ENCODE peak calls at places on chromosomes 6 and 20, in five cellular contexts. N, F, C, U and Y are unnamed samples.

GRCh38 chr6:141598487-141598886 is 534.2 kb upstream of the GJE1 start:
- DNase-seq in N (no peak), C (no peak), U (no peak), F (peak), Y (peak)

GRCh38 chr20:10419550-10420133 is 14.4 kb downstream of the MKKS start:
- DNase-seq in F (peak), N (no peak), C (no peak), U (no peak), Y (no peak)

GRCh38 chr20:19456600-19457390 is 244.4 kb downstream of the SLC24A3 start:
- DNase-seq in F (no peak), C (no peak), U (no peak), N (no peak), Y (no peak)

GRCh38 chr6:43951756-43952675 is 175.2 kb downstream of the MRPL14 start:
- DNase-seq in N (no peak), U (no peak), F (no peak), C (no peak), Y (no peak)

GRCh38 chr6:149015224-149015876 is 268.5 kb downstream of the UST start:
- DNase-seq in F (peak), N (no peak), C (no peak), U (no peak), Y (peak)

GRCh38 chr6:46606318-46606717 is 46.3 kb downstream of the CYP39A1 start:
- DNase-seq in F (no peak), C (no peak), N (peak), U (no peak), Y (no peak)

GRCh38 chr6:151294561-151295101 is 54.9 kb downstream of the AKAP12 start:
- DNase-seq in U (no peak), F (peak), N (no peak), C (no peak), Y (no peak)

GRCh38 chr6:87737948-87738347 is 35.9 kb upstream of the AKIRIN2 start:
- DNase-seq in U (no peak), C (peak), F (no peak), N (no peak), Y (no peak)

GRCh38 chr6:90975741-90976140 is 388.9 kb upstream of the MAP3K7 start:
- DNase-seq in U (no peak), F (no peak), C (no peak), N (no peak), Y (no peak)

GRCh38 chr6:14129572-14129971 is 12.0 kb downstream of the CD83 start:
- DNase-seq in U (peak), C (peak), F (peak), N (peak), Y (peak)

GRCh38 chr6:9523462-9523861 is 891.4 kb downstream of the TFAP2A start:
- DNase-seq in C (no peak), U (no peak), F (peak), N (peak), Y (peak)

GRCh38 chr6:49072146-49072545 is 390.9 kb downstream of the MMUT start:
- DNase-seq in C (no peak), N (no peak), F (no peak), U (no peak), Y (no peak)

GRCh38 chr6:146886587-146887446 is 288.0 kb downstream of the ADGB start:
- DNase-seq in N (no peak), U (no peak), C (no peak), F (no peak), Y (no peak)

GRCh38 chr6:104418839-104419238 is 440.9 kb downstream of the HACE1 start:
- DNase-seq in N (no peak), F (no peak), C (no peak), U (no peak), Y (no peak)

GRCh38 chr6:83613378-83613777 is 95.5 kb downstream of the SNAP91 start:
- DNase-seq in F (no peak), N (peak), C (no peak), U (no peak), Y (no peak)

GRCh38 chr6:1390805-1391511 is 1.6 kb downstream of the FOXF2 start:
- DNase-seq in F (peak), C (no peak), N (no peak), U (no peak), Y (peak)

GRCh38 chr6:37175332-37176267 is 5.6 kb downstream of the PIM1 start:
- DNase-seq in N (no peak), F (no peak), C (peak), U (no peak), Y (no peak)

GRCh38 chr6:156575361-156575760 is 201.8 kb upstream of the ARID1B start:
- DNase-seq in F (no peak), C (no peak), N (no peak), U (no peak), Y (no peak)

GRCh38 chr6:32210191-32210601 is 13.7 kb downstream of the NOTCH4 start:
- DNase-seq in N (no peak), F (no peak), U (no peak), C (no peak), Y (no peak)

GRCh38 chr20:19692685-19693119 is 65.4 kb upstream of the RIN2 start:
- DNase-seq in F (peak), U (peak), N (peak), C (peak), Y (peak)

GRCh38 chr6:17336425-17336824 is 55.3 kb downstream of the RBM24 start:
- DNase-seq in U (no peak), C (no peak), N (no peak), F (peak), Y (peak)

GRCh38 chr6:142223938-142224337 is 76.9 kb downstream of the VTA1 start:
- DNase-seq in U (no peak), C (no peak), N (no peak), F (no peak), Y (no peak)

GRCh38 chr6:168247456-168248147 is 72.0 kb downstream of the DACT2 start:
- DNase-seq in U (no peak), F (no peak), N (no peak), C (no peak), Y (peak)

GRCh38 chr6:90885611-90886056 is 298.8 kb upstream of the MAP3K7 start:
- DNase-seq in N (no peak), F (no peak), U (no peak), C (no peak), Y (no peak)

GRCh38 chr6:36717231-36717825 is 19.7 kb downstream of the RAB44 start:
- DNase-seq in F (no peak), U (no peak), N (peak), C (no peak), Y (no peak)

GRCh38 chr6:142474446-142475289 is 172.9 kb downstream of the ADGRG6 start:
- DNase-seq in C (peak), N (peak), F (peak), U (no peak), Y (peak)

GRCh38 chr20:4113546-4113945 is 98.2 kb upstream of the RNF24 start:
- DNase-seq in F (no peak), U (no peak), C (no peak), N (no peak), Y (no peak)

GRCh38 chr20:50248104-50248631 is 57.5 kb downstream of the CEBPB start:
- DNase-seq in C (no peak), U (no peak), F (peak), N (no peak), Y (peak)

GRCh38 chr20:43920797-43921196 is 6.1 kb downstream of the TOX2 start:
- DNase-seq in F (no peak), C (no peak), N (no peak), U (no peak), Y (no peak)

GRCh38 chr20:43922614-43923013 is 8.0 kb downstream of the TOX2 start:
- DNase-seq in U (no peak), N (no peak), F (no peak), C (no peak), Y (no peak)

GRCh38 chr20:43923322-43923721 is 8.7 kb downstream of the TOX2 start:
- DNase-seq in U (no peak), N (no peak), F (no peak), C (no peak), Y (no peak)

GRCh38 chr20:43919686-43920403 is 5.2 kb downstream of the TOX2 start:
- DNase-seq in F (no peak), N (no peak), U (no peak), C (no peak), Y (no peak)

DNA sequence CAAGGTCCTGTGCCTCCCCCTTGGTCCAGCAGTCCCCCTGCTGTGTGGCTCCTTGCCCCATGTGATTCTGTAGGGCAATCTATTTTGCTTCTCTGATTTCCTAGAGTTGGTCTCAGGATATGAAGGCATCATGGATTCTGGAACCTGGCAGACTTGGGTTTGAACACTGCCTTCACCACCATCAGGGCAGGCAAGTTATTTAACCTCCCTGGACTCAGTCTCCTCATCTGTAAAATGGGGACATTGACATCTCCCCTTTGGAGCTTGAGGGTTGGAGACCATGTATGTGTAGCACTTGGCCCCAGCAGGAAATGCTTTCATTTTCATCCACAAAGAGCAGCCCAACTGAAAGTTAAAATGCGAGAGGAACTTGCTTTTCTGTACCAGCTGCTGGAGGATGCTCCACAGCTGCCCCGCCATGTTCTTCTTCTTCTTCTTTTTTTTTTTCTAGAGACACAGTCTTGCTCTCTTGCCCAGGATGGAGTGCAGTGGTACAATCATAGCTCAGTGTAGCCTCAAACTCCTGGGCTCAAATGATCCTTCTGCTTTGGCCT is 6.7 kb downstream of the TOX2 start:
- DNase-seq in C (peak), N (no peak), F (no peak), U (no peak), Y (no peak)
- H3K4me3 ChIP-seq in C (no peak), N (no peak), F (no peak), U (no peak), Y (no peak)

DNA sequence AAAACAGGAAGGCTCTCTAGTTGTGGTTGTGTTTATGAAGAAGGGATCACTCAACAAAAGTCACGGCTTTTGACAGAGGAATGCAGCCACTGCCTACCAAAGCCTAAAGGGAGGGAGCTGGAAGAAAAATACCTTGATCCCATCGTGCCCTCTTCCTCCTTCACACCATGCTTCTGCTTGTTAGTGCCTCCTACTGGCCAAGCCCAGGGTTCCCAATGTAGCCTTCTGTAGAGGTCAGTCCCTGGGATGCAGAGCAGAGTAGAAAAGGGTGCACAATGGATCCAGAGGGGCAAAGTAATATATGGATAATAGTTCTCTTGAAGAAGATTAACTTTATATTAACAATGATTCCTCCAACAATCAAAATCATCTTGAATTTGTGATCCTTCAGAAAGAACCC is 293.5 kb upstream of the FERMT1 start:
- DNase-seq in U (no peak), N (no peak), C (no peak), F (no peak), Y (no peak)
- TF ChIP-seq CTCF in U (no peak), N (no peak), C (no peak), F (no peak), Y (no peak)

DNA sequence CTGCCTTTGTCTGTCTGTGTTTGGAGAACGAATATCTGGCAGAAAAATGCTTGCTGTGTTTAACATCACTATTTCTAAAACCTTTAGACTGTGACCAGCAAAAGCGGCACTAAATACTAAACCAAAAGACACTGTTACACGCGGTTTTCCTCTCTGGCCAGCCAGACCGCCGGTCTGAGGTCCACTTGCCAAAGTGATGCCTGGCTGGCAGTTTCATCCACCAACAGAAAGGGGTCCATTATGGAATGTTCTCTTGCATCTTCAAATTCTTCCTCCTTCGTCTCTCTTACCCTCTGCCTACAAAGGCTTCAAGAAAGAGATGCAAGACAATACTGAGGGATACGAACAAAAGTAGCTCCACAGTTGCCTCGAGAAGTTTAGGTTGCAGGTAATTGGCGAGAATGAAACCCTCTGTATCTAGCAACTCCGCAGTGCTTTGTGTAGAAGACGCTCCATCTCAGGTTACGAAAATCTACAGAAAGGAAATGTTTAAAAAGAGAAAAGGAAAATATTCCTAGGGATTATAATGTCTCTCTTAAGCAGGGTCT is 176.6 kb downstream of the TRIM27 start:
- DNase-seq in F (no peak), C (no peak), U (no peak), N (no peak), Y (no peak)
- H3K4me3 ChIP-seq in F (peak), C (no peak), U (no peak), N (peak), Y (no peak)

GRCh38 chr6:3830806-3831205 is 18.4 kb upstream of the FAM50B start:
- DNase-seq in F (no peak), U (no peak), C (no peak), N (no peak), Y (no peak)

GRCh38 chr6:3838992-3839867 is 9.9 kb upstream of the FAM50B start:
- DNase-seq in N (no peak), C (no peak), F (peak), U (no peak), Y (peak)

GRCh38 chr6:3831741-3832530 is 17.2 kb upstream of the FAM50B start:
- DNase-seq in U (no peak), C (no peak), N (no peak), F (no peak), Y (no peak)

GRCh38 chr6:3837781-3838180 is 11.4 kb upstream of the FAM50B start:
- DNase-seq in F (no peak), U (no peak), N (no peak), C (no peak), Y (no peak)

GRCh38 chr6:3835055-3835731 is 14.0 kb upstream of the FAM50B start:
- DNase-seq in C (no peak), F (no peak), U (no peak), N (no peak), Y (peak)
- TF ChIP-seq CTCF in C (no peak), F (no peak), U (no peak), N (no peak), Y (peak)

DNA sequence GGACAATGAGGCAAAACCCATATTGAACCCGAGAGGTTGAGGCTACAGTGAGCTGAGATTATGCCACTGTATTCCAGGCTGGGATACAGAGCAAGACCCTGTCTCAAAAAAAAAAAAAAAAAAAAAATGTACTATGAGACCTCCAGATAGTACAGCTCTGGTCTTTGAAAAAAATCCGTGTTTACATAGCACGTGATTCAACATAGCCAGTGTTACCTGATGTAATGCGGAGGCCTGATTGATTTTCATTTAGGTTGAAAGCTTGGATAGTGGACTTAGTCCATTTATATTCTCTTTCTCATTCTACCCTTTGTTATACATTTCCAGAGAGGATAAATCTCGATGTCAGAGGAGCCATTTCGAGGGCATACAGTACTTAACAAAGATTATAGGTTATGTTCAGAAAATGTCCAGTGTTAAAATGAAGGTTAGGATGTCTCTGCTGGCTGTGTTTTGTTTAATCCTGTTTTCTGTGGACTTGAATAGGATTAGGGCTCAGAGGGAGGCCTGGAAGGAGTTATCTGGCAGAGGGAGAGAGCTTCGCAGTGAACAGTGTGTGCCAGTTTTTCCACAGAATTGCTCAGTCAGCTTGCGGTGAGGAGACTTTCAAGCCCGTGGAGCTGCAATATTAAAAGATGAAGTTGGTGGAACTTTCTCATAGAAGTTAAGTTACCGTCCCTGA is 33.9 kb upstream of the BCLAF1 start:
- DNase-seq in U (no peak), N (no peak), C (no peak), F (no peak), Y (peak)
- H3K4me3 ChIP-seq in U (no peak), N (no peak), C (no peak), F (no peak), Y (no peak)

GRCh38 chr6:28811873-28812272 is 111.9 kb downstream of the TRIM27 start:
- DNase-seq in F (peak), N (no peak), U (no peak), C (peak), Y (no peak)

GRCh38 chr6:28810655-28811053 is 113.1 kb downstream of the TRIM27 start:
- DNase-seq in F (no peak), C (peak), U (no peak), N (no peak), Y (no peak)

GRCh38 chr6:28808383-28808782 is 115.4 kb downstream of the TRIM27 start:
- DNase-seq in U (no peak), F (no peak), C (no peak), N (no peak), Y (no peak)

GRCh38 chr6:28807682-28808280 is 116.0 kb downstream of the TRIM27 start:
- DNase-seq in N (no peak), U (no peak), F (peak), C (peak), Y (peak)

GRCh38 chr6:28809947-28810654 is 113.7 kb downstream of the TRIM27 start:
- DNase-seq in U (no peak), C (peak), F (no peak), N (peak), Y (no peak)
- TF ChIP-seq CTCF in U (no peak), C (no peak), F (no peak), N (peak), Y (peak)

GRCh38 chr6:27098956-27099355 is 148.5 kb upstream of the PRSS16 start:
- DNase-seq in C (no peak), U (no peak), F (no peak), N (no peak), Y (no peak)

GRCh38 chr6:27096834-27097511 is 150.5 kb upstream of the PRSS16 start:
- DNase-seq in U (peak), F (peak), C (peak), N (peak), Y (peak)

GRCh38 chr6:27092316-27092692 is 155.2 kb upstream of the PRSS16 start:
- DNase-seq in N (no peak), F (no peak), U (no peak), C (no peak), Y (no peak)

GRCh38 chr6:27091661-27092315 is 155.7 kb upstream of the PRSS16 start:
- DNase-seq in F (peak), C (peak), U (no peak), N (peak), Y (peak)

GRCh38 chr6:27095914-27096313 is 151.6 kb upstream of the PRSS16 start:
- DNase-seq in N (no peak), C (no peak), U (no peak), F (no peak), Y (no peak)
- H3K4me3 ChIP-seq in N (no peak), C (no peak), U (no peak), F (no peak), Y (no peak)

DNA sequence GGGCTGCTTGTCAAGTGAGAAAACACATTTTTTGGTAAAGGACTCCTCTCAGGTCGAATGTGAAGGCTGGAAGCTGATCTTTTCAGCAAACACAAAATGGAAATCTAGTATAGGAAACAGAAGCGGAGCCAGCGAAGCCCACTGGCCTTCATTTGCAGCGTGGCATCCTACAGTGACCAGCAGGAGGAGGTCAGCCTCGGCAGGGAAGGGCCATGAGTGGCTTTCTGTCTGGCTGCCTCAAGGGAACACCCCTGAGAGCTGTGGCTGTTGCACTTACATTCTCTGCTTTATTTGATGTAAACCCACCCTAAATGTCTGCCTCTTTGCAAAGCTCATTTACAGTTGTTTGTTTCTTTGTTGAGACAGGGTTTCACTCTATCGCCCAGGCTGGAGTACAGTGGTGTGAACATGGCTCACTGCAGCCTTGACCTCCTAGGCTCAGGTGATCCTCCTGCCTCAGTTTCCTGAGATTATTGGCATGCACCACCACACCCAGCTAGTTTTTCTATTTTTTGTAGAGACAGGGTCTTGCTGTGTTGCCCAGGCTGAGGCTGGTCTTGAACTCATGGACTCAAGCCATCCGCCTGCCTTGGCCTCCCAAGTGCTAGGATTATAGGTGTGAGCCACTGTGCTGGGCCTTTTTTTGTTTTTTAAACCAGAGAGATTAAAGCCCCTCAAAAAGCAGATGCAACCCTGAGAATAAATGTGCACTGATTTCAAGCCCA is 322.0 kb upstream of the SOX4 start:
- DNase-seq in N (no peak), C (no peak), F (no peak), U (no peak), Y (no peak)
- TF ChIP-seq CTCF in N (no peak), C (no peak), F (no peak), U (no peak), Y (no peak)